ENCODE peak calls at places on chromosomes 3 and 15, in five cellular contexts. One of them, this sample, is unnamed.

GRCh38 chr15:76057332-76058000 is 2.3 kb upstream of the TMEM266 start:
- DNase-seq in fibroblast of lung: peak
- DNase-seq in AG04450: no peak
- DNase-seq in bronchial epithelial cell: peak
- DNase-seq in psoas muscle: no peak
- DNase-seq in this sample: peak

GRCh38 chr3:139122612-139123011 is 77.9 kb upstream of the PRR23C start:
- DNase-seq in fibroblast of lung: no peak
- DNase-seq in AG04450: no peak
- DNase-seq in bronchial epithelial cell: no peak
- DNase-seq in psoas muscle: no peak
- DNase-seq in this sample: no peak

GRCh38 chr3:133283958-133284807 is 115.7 kb upstream of the BFSP2 start:
- DNase-seq in fibroblast of lung: no peak
- DNase-seq in AG04450: no peak
- DNase-seq in bronchial epithelial cell: no peak
- DNase-seq in psoas muscle: no peak
- DNase-seq in this sample: no peak

GRCh38 chr15:71899665-71900064 is 89.3 kb downstream of the NR2E3 start:
- DNase-seq in fibroblast of lung: no peak
- DNase-seq in AG04450: no peak
- DNase-seq in bronchial epithelial cell: no peak
- DNase-seq in psoas muscle: no peak
- DNase-seq in this sample: no peak

GRCh38 chr3:186361612-186362408 is at the start of gene DGKG:
- DNase-seq in fibroblast of lung: no peak
- DNase-seq in AG04450: no peak
- DNase-seq in bronchial epithelial cell: no peak
- DNase-seq in psoas muscle: peak
- DNase-seq in this sample: no peak

GRCh38 chr15:78599189-78599588 is 21.6 kb downstream of the CHRNA3 start:
- DNase-seq in fibroblast of lung: no peak
- DNase-seq in AG04450: no peak
- DNase-seq in bronchial epithelial cell: peak
- DNase-seq in psoas muscle: no peak
- DNase-seq in this sample: no peak

GRCh38 chr3:24318668-24319287 is 175.9 kb downstream of the THRB start:
- DNase-seq in fibroblast of lung: peak
- DNase-seq in AG04450: no peak
- DNase-seq in bronchial epithelial cell: peak
- DNase-seq in psoas muscle: no peak
- DNase-seq in this sample: no peak

GRCh38 chr15:68403161-68403941 is 28.6 kb downstream of the ITGA11 start:
- DNase-seq in fibroblast of lung: no peak
- DNase-seq in AG04450: no peak
- DNase-seq in bronchial epithelial cell: no peak
- DNase-seq in psoas muscle: no peak
- DNase-seq in this sample: no peak

GRCh38 chr3:164040991-164041390 is 1037.3 kb downstream of the SI start:
- DNase-seq in fibroblast of lung: peak
- DNase-seq in AG04450: no peak
- DNase-seq in bronchial epithelial cell: no peak
- DNase-seq in psoas muscle: no peak
- DNase-seq in this sample: no peak

GRCh38 chr15:78968539-78969271 is 23.9 kb upstream of the CTSH start:
- DNase-seq in fibroblast of lung: no peak
- DNase-seq in AG04450: no peak
- DNase-seq in bronchial epithelial cell: peak
- DNase-seq in psoas muscle: no peak
- DNase-seq in this sample: no peak

GRCh38 chr3:5330152-5330810 is 142.8 kb downstream of the EDEM1 start:
- DNase-seq in fibroblast of lung: peak
- DNase-seq in AG04450: peak
- DNase-seq in bronchial epithelial cell: peak
- DNase-seq in psoas muscle: no peak
- DNase-seq in this sample: no peak

GRCh38 chr3:186496016-186496415 is 48.2 kb downstream of the CRYGS start:
- DNase-seq in fibroblast of lung: no peak
- DNase-seq in AG04450: no peak
- DNase-seq in bronchial epithelial cell: no peak
- DNase-seq in psoas muscle: no peak
- DNase-seq in this sample: no peak

GRCh38 chr3:143135150-143135549 is 15.6 kb downstream of the CHST2 start:
- DNase-seq in fibroblast of lung: peak
- DNase-seq in AG04450: peak
- DNase-seq in bronchial epithelial cell: peak
- DNase-seq in psoas muscle: no peak
- DNase-seq in this sample: peak

GRCh38 chr3:59606638-59607262 is 556.9 kb upstream of the CFAP20DC start:
- DNase-seq in fibroblast of lung: no peak
- DNase-seq in AG04450: no peak
- DNase-seq in bronchial epithelial cell: no peak
- DNase-seq in psoas muscle: no peak
- DNase-seq in this sample: no peak

GRCh38 chr3:50617096-50617791 is at the start of gene MAPKAPK3:
- DNase-seq in fibroblast of lung: no peak
- DNase-seq in AG04450: no peak
- DNase-seq in bronchial epithelial cell: no peak
- DNase-seq in psoas muscle: peak
- DNase-seq in this sample: no peak

GRCh38 chr3:143535994-143536784 is 312.1 kb downstream of the SLC9A9 start:
- DNase-seq in fibroblast of lung: no peak
- DNase-seq in AG04450: no peak
- DNase-seq in bronchial epithelial cell: no peak
- DNase-seq in psoas muscle: no peak
- DNase-seq in this sample: no peak

GRCh38 chr3:30245805-30246622 is 360.4 kb upstream of the TGFBR2 start:
- DNase-seq in fibroblast of lung: no peak
- DNase-seq in AG04450: no peak
- DNase-seq in bronchial epithelial cell: no peak
- DNase-seq in psoas muscle: no peak
- DNase-seq in this sample: no peak

GRCh38 chr15:68369931-68370767 is 61.8 kb downstream of the ITGA11 start:
- DNase-seq in fibroblast of lung: no peak
- DNase-seq in AG04450: no peak
- DNase-seq in bronchial epithelial cell: no peak
- DNase-seq in psoas muscle: no peak
- DNase-seq in this sample: no peak

GRCh38 chr3:114874447-114874846 is 272.6 kb downstream of the ZBTB20 start:
- DNase-seq in fibroblast of lung: no peak
- DNase-seq in AG04450: no peak
- DNase-seq in bronchial epithelial cell: no peak
- DNase-seq in psoas muscle: peak
- DNase-seq in this sample: no peak

GRCh38 chr3:37163262-37164020 is 10.9 kb downstream of the LRRFIP2 start:
- DNase-seq in fibroblast of lung: peak
- DNase-seq in AG04450: no peak
- DNase-seq in bronchial epithelial cell: peak
- DNase-seq in psoas muscle: no peak
- DNase-seq in this sample: peak

GRCh38 chr3:194996746-194997145 is 274.2 kb downstream of the XXYLT1 start:
- DNase-seq in fibroblast of lung: no peak
- DNase-seq in AG04450: no peak
- DNase-seq in bronchial epithelial cell: no peak
- DNase-seq in psoas muscle: no peak
- DNase-seq in this sample: no peak

GRCh38 chr3:119295816-119296484 is 1.8 kb downstream of the ARHGAP31 start:
- DNase-seq in fibroblast of lung: peak
- DNase-seq in AG04450: no peak
- DNase-seq in bronchial epithelial cell: no peak
- DNase-seq in psoas muscle: no peak
- DNase-seq in this sample: peak

GRCh38 chr3:79018671-79019136 is 749.1 kb downstream of the ROBO1 start:
- DNase-seq in fibroblast of lung: peak
- DNase-seq in AG04450: no peak
- DNase-seq in bronchial epithelial cell: peak
- DNase-seq in psoas muscle: peak
- DNase-seq in this sample: no peak

GRCh38 chr15:48800245-48800644 is 10.6 kb downstream of the CEP152 start:
- DNase-seq in fibroblast of lung: no peak
- DNase-seq in AG04450: no peak
- DNase-seq in bronchial epithelial cell: no peak
- DNase-seq in psoas muscle: no peak
- DNase-seq in this sample: no peak
- H3K4me3 ChIP-seq in fibroblast of lung: no peak
- H3K4me3 ChIP-seq in AG04450: no peak
- H3K4me3 ChIP-seq in bronchial epithelial cell: no peak
- H3K4me3 ChIP-seq in psoas muscle: no peak
- H3K4me3 ChIP-seq in this sample: no peak

GRCh38 chr3:51642462-51642861 is 28.6 kb upstream of the TEX264 start:
- DNase-seq in fibroblast of lung: no peak
- DNase-seq in AG04450: no peak
- DNase-seq in bronchial epithelial cell: no peak
- DNase-seq in psoas muscle: no peak
- DNase-seq in this sample: no peak
- TF ChIP-seq CTCF in fibroblast of lung: peak
- TF ChIP-seq CTCF in AG04450: peak
- TF ChIP-seq CTCF in bronchial epithelial cell: peak
- TF ChIP-seq CTCF in psoas muscle: no peak
- TF ChIP-seq CTCF in this sample: peak

DNA sequence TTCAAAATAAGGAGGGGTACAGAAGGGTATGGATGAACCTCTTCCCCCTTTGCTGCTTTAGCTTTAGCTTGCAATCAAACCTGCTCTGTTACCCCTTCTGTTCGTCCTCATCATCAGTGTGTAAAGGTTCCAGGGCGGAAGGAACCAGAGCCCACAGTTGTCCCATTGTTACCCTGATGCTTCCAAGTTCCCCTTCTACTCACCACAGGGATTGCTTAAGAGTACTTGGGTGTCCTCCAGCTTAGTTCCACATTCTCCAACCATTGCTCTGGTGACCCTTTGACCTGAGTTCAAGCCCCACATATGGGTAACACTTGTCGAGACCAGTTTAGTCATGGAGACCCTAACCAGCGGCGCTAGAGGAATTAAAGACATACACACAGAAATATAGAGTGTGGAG is 1080.1 kb upstream of the ALCAM start:
- DNase-seq in fibroblast of lung: no peak
- DNase-seq in AG04450: no peak
- DNase-seq in bronchial epithelial cell: no peak
- DNase-seq in psoas muscle: no peak
- DNase-seq in this sample: no peak
- H3K4me3 ChIP-seq in fibroblast of lung: no peak
- H3K4me3 ChIP-seq in AG04450: no peak
- H3K4me3 ChIP-seq in bronchial epithelial cell: no peak
- H3K4me3 ChIP-seq in psoas muscle: no peak
- H3K4me3 ChIP-seq in this sample: no peak

DNA sequence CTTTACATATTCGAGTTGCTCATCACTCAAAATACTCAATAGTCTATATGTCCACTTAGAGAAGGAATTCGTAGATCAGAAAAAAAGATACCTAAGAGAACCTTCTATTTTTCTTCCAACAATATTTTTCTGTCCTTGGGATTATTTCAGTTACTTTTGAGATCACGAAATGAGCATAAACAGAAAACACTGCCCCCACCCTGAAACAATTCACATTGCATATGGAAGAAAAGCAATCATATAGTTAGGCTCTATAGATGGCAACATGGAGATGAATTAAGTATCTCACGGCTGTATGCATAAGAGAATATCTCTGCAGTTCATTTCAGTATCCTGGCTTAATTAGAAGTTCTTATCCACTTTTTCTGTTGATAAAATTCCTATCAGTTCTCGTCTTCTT is 391.1 kb downstream of the FGF12 start:
- DNase-seq in fibroblast of lung: no peak
- DNase-seq in AG04450: no peak
- DNase-seq in bronchial epithelial cell: no peak
- DNase-seq in psoas muscle: no peak
- DNase-seq in this sample: no peak
- TF ChIP-seq CTCF in fibroblast of lung: no peak
- TF ChIP-seq CTCF in AG04450: no peak
- TF ChIP-seq CTCF in bronchial epithelial cell: no peak
- TF ChIP-seq CTCF in psoas muscle: no peak
- TF ChIP-seq CTCF in this sample: no peak

DNA sequence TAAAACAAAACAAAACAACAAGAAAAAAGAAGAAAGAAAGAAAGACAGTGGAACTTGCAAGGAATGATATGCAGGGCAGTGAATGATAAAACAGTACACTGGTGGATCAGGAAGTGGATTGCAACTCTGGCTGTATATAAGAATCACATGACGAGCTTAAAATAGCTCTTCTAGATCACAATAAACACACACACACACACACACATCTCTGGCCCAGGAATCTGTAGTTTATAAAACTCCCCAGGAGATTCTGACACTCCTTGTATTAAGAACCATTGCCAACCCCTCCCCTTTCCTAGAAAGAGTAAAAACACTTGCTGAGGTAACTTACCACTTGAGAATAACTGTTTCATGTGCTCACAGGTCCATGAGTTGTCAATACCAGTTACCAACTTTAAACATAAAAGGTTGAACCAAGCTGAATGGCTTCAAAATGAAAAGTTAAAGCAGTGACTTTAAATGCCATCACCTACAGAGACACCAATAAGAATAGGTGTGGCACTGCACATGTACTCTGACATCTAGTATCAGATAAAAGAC is 4.0 kb downstream of the CPOX start:
- DNase-seq in fibroblast of lung: no peak
- DNase-seq in AG04450: no peak
- DNase-seq in bronchial epithelial cell: no peak
- DNase-seq in psoas muscle: no peak
- DNase-seq in this sample: no peak
- H3K4me3 ChIP-seq in fibroblast of lung: no peak
- H3K4me3 ChIP-seq in AG04450: no peak
- H3K4me3 ChIP-seq in bronchial epithelial cell: no peak
- H3K4me3 ChIP-seq in psoas muscle: no peak
- H3K4me3 ChIP-seq in this sample: no peak

GRCh38 chr3:54870423-54870822 is 57.4 kb downstream of the LRTM1 start:
- DNase-seq in fibroblast of lung: peak
- DNase-seq in AG04450: peak
- DNase-seq in bronchial epithelial cell: peak
- DNase-seq in psoas muscle: no peak
- DNase-seq in this sample: peak
- TF ChIP-seq CTCF in fibroblast of lung: peak
- TF ChIP-seq CTCF in AG04450: peak
- TF ChIP-seq CTCF in bronchial epithelial cell: peak
- TF ChIP-seq CTCF in psoas muscle: peak
- TF ChIP-seq CTCF in this sample: peak

GRCh38 chr3:96017556-96017955 is 796.8 kb upstream of the EPHA6 start:
- DNase-seq in fibroblast of lung: no peak
- DNase-seq in AG04450: no peak
- DNase-seq in bronchial epithelial cell: no peak
- DNase-seq in psoas muscle: no peak
- DNase-seq in this sample: no peak
- H3K4me3 ChIP-seq in fibroblast of lung: no peak
- H3K4me3 ChIP-seq in AG04450: no peak
- H3K4me3 ChIP-seq in bronchial epithelial cell: no peak
- H3K4me3 ChIP-seq in psoas muscle: no peak
- H3K4me3 ChIP-seq in this sample: no peak

GRCh38 chr15:73326157-73326556 is 42.6 kb downstream of the HCN4 start:
- DNase-seq in fibroblast of lung: no peak
- DNase-seq in AG04450: no peak
- DNase-seq in bronchial epithelial cell: no peak
- DNase-seq in psoas muscle: no peak
- DNase-seq in this sample: no peak
- TF ChIP-seq CTCF in fibroblast of lung: no peak
- TF ChIP-seq CTCF in AG04450: no peak
- TF ChIP-seq CTCF in bronchial epithelial cell: no peak
- TF ChIP-seq CTCF in psoas muscle: no peak
- TF ChIP-seq CTCF in this sample: no peak

GRCh38 chr3:45701167-45701867 is 12.1 kb downstream of the SACM1L start:
- DNase-seq in fibroblast of lung: peak
- DNase-seq in AG04450: no peak
- DNase-seq in bronchial epithelial cell: no peak
- DNase-seq in psoas muscle: no peak
- DNase-seq in this sample: no peak
- H3K4me3 ChIP-seq in fibroblast of lung: no peak
- H3K4me3 ChIP-seq in AG04450: no peak
- H3K4me3 ChIP-seq in bronchial epithelial cell: no peak
- H3K4me3 ChIP-seq in psoas muscle: no peak
- H3K4me3 ChIP-seq in this sample: no peak